ENCODE peak calls at places on chromosome 5, in four cellular contexts. S is endothelial cell of umbilical vein, J is prostate gland, U is vagina. Z is an unnamed sample.
A peak's percentile ranks its signal among the peaks of the same experiment; 100 is the strongest.

GRCh38 chr5:170154297-170154696 is 48.6 kb downstream of the FOXI1 start:
- DNase-seq in S (no peak), U (no peak), J (no peak), Z (no peak)

GRCh38 chr5:6328173-6328572 is 50.2 kb downstream of the MED10 start:
- DNase-seq in J (no peak), S (peak; percentile 27), U (no peak), Z (no peak)

GRCh38 chr5:168135897-168136296 is 155.5 kb upstream of the WWC1 start:
- DNase-seq in U (no peak), J (no peak), S (no peak), Z (peak; percentile 25)

GRCh38 chr5:127072861-127073846 is at the start of gene C5orf63:
- DNase-seq in J (peak; percentile 25), U (no peak), S (peak; percentile 45), Z (peak; percentile 63)

GRCh38 chr5:553874-554273 is 29.6 kb upstream of the SLC9A3 start:
- DNase-seq in S (no peak), J (no peak), U (no peak), Z (no peak)

GRCh38 chr5:78547731-78548189 is 100.8 kb downstream of the LHFPL2 start:
- DNase-seq in U (no peak), S (no peak), J (no peak), Z (no peak)

GRCh38 chr5:40981420-40981819 is 72.1 kb downstream of the C7 start:
- DNase-seq in J (no peak), U (no peak), S (no peak), Z (no peak)

GRCh38 chr5:4579679-4580078 is 560.5 kb upstream of the ADAMTS16 start:
- DNase-seq in S (no peak), J (no peak), U (no peak), Z (no peak)

GRCh38 chr5:147403659-147404640 is 105.9 kb downstream of the DPYSL3 start:
- DNase-seq in S (peak; percentile 96), U (no peak), J (peak; percentile 6), Z (no peak)

GRCh38 chr5:79990598-79991507 is at the start of gene MTX3:
- DNase-seq in U (no peak), J (peak; percentile 61), S (peak; percentile 80), Z (peak; percentile 48)
- TF ChIP-seq POLR2A in U (no peak), J (no peak), S (peak; percentile 49), Z (peak; percentile 49)

GRCh38 chr5:119400248-119400647 is 44.4 kb downstream of the TNFAIP8 start:
- DNase-seq in S (no peak), J (no peak), U (no peak), Z (no peak)

GRCh38 chr5:119402081-119402480 is 46.3 kb downstream of the TNFAIP8 start:
- DNase-seq in J (no peak), S (no peak), U (no peak), Z (no peak)

GRCh38 chr5:119396265-119396664 is 40.4 kb downstream of the TNFAIP8 start:
- DNase-seq in S (no peak), U (no peak), J (no peak), Z (no peak)

GRCh38 chr5:119397518-119398380 is 41.9 kb downstream of the TNFAIP8 start:
- DNase-seq in U (no peak), J (no peak), S (peak; percentile 57), Z (no peak)

DNA sequence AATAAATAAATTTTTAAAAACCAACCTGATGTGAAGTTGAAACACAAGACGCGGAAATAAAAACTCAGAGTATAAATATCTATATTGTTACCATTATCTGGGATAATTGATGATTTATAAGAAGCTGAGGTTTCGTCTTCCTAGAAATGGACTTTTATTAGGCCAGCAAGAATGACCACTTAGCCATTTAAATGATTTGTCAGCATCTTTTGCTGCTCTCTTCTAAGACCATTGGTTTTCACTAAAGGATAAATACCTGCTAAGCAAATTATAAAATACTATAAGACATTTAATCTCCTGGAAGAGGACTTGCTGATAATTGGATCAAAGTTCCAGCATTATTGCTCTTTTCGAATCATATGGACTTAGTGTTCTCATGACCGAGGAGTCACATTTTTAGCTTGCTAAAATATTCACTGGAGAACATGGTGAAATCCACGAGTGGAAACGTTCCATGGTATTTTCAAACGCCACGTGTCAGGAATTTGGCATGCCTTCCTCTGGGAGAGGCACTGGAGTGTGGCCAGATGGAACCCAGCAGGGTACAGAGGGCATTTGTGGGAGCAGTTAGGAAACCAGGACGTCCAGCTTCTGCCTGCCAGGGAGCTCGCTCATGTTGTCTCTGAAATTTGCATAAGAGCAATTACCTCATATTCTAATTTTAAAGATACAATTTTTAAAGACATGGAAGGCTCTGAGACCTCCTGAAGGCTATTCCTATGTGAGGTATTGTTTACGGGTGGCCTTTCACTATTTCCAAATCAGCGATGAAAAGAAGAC is 43.1 kb downstream of the TNFAIP8 start:
- DNase-seq in J (no peak), S (no peak), U (no peak), Z (no peak)
- TF ChIP-seq POLR2AphosphoS5 in J (peak; percentile 13), S (no peak), U (peak; percentile 13), Z (peak; percentile 3)

DNA sequence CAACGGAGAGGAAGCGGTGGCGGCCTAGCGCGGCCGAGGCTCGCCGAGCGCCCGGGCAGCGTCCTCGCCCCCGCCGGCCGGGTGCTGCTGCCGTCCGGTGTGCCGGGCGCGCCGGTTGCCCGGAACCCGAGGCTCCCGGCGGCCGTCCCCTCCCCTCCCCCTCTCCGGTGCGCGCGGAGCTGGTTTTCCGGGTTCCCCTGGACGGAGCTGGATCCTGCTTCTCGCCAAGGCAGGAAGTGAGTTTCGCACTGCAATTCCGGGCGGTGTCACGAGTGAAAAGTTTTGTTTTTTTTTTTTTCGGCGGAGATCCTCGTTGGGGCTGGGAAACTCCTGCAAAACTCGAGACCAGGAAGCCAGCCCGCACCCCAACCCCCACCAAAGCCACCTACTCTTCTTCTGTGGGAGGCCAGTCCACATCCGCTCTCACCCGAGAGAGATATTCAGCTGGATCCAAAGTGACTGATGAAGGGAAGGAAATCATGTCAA is at the start of gene ERBIN:
- DNase-seq in S (peak; percentile 90), U (no peak), J (peak; percentile 76), Z (peak; percentile 29)
- TF ChIP-seq POLR2A in S (peak; percentile 47), U (peak; percentile 60), J (peak; percentile 51), Z (no peak)

GRCh38 chr5:141683596-141684161 is 1.6 kb upstream of the ARAP3 start:
- DNase-seq in J (no peak), S (peak; percentile 31), U (no peak), Z (no peak)

GRCh38 chr5:141680178-141680577 is 1.9 kb downstream of the ARAP3 start:
- DNase-seq in J (no peak), U (no peak), S (no peak), Z (no peak)

GRCh38 chr5:141681695-141682641 is at the start of gene ARAP3:
- DNase-seq in U (no peak), S (peak; percentile 92), J (peak; percentile 63), Z (no peak)

GRCh38 chr5:141681295-141681694 is 735 bp downstream of the ARAP3 start:
- DNase-seq in S (no peak), U (no peak), J (no peak), Z (no peak)

DNA sequence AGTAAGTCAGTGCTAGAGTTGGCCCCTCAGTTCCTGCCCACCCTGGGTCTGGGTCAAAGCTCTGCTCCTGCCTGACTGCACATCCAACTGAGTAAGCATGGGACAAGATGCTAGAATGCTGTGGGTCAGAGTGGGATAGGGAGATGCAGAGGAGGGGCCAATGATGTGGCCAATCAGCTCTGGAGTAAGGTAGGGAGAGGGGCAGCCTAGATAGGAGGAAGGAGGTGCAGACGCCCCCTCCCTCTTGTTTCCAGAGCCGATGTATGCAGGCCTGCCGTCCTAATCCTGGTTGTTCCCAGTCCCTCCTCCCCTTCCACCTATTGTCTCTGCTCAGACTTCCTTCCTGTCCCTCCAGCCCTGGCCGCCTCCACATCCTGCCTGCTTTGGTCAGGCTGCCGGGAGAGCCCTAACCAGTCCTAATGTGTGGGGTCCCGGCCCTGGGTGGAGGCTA is 1.3 kb downstream of the ARAP3 start:
- DNase-seq in U (no peak), S (peak; percentile 98), J (no peak), Z (no peak)
- TF ChIP-seq POLR2AphosphoS5 in U (peak; percentile 37), S (peak; percentile 99), J (no peak), Z (no peak)

GRCh38 chr5:139246394-139246793 is 47.1 kb upstream of the MATR3 start:
- DNase-seq in J (no peak), S (peak; percentile 49), U (no peak), Z (no peak)
- TF ChIP-seq POLR2A in J (no peak), S (no peak), U (no peak), Z (no peak)

GRCh38 chr5:107813559-107813958 is 142.8 kb upstream of the EFNA5 start:
- DNase-seq in J (no peak), U (no peak), S (no peak), Z (no peak)
- TF ChIP-seq POLR2AphosphoS5 in J (no peak), U (no peak), S (no peak), Z (no peak)

GRCh38 chr5:131635755-131636479 is 888 bp upstream of the RAPGEF6 start:
- DNase-seq in S (peak; percentile 77), U (no peak), J (no peak), Z (no peak)
- TF ChIP-seq POLR2A in S (peak; percentile 46), U (no peak), J (no peak), Z (peak; percentile 33)

DNA sequence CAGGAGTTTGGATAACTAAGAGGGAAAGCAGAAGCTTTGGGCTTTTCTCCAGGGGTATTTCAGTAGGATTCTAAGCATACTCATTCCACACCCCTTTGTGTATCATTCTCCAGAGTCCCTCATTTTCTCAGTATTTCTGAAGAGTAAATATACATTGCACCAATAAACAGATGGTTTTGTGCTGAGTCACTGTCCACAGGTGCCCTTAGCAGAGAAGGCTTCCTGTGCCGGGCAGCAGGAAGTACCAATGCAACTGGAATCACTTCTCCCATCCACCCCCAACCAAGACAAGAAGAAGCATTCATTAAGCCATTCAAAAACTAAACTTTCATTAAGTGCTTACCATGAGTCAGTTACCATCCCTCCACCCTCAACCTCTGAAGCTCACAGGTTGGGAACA is 3.6 kb upstream of the CCNJL start:
- DNase-seq in U (no peak), J (peak; percentile 39), S (peak; percentile 72), Z (no peak)
- TF ChIP-seq POLR2AphosphoS5 in U (no peak), J (peak; percentile 58), S (peak; percentile 47), Z (no peak)

Z was measured in GM12892.